ENCODE peak calls at places on chromosomes 11 and 22, in seven cellular contexts. A is left ventricle myocardium inferior, E is sigmoid colon, P is GM23248, Y is fibroblast of lung, V is lung, B is aorta. S is an unnamed sample.

GRCh38 chr22:47927811-47928210 is 1165.4 kb downstream of the TBC1D22A start:
- DNase-seq in P (no peak), Y (no peak), V (no peak), E (no peak), B (no peak), A (no peak), S (no peak)

GRCh38 chr11:45751430-45751829 is 53.5 kb upstream of the SLC35C1 start:
- DNase-seq in P (no peak), V (no peak), B (no peak), A (no peak), Y (no peak), E (no peak), S (peak; percentile 61)

GRCh38 chr11:119671048-119671447 is 58.0 kb downstream of the NECTIN1 start:
- DNase-seq in E (peak; percentile 93), V (peak; percentile 41), P (no peak), Y (peak; percentile 97), A (peak; percentile 89), B (peak; percentile 77), S (peak; percentile 89)

GRCh38 chr11:118691926-118692830 is 12.7 kb upstream of the TREH start:
- DNase-seq in E (no peak), V (no peak), P (peak; percentile 60), Y (peak; percentile 32), A (no peak), B (no peak), S (no peak)

GRCh38 chr11:19370100-19370861 is 129.5 kb upstream of the E2F8 start:
- DNase-seq in E (peak; percentile 86), A (peak; percentile 45), Y (peak; percentile 67), V (peak; percentile 36), B (peak; percentile 57), P (peak; percentile 83), S (peak; percentile 40)

GRCh38 chr11:111635706-111636045 is 33.4 kb downstream of the SIK2 start:
- DNase-seq in P (peak; percentile 49), A (peak; percentile 25), E (peak; percentile 68), Y (peak; percentile 87), V (no peak), B (peak; percentile 48), S (peak; percentile 65)

GRCh38 chr11:45180888-45181594 is 34.6 kb downstream of the PRDM11 start:
- DNase-seq in B (peak; percentile 79), E (peak; percentile 88), V (peak; percentile 61), Y (peak; percentile 65), A (peak; percentile 64), P (peak; percentile 86), S (peak; percentile 36)

GRCh38 chr11:69481393-69481844 is at the start of gene LINC01488:
- DNase-seq in B (peak; percentile 35), E (no peak), P (no peak), Y (no peak), A (peak; percentile 8), V (no peak), S (no peak)

GRCh38 chr11:83006877-83007330 is 64.8 kb downstream of the RAB30 start:
- DNase-seq in B (no peak), P (no peak), A (no peak), V (no peak), E (no peak), Y (no peak), S (no peak)

GRCh38 chr22:37428649-37429586 is 1.6 kb upstream of the ELFN2 start:
- DNase-seq in A (peak; percentile 49), P (peak; percentile 64), B (peak; percentile 55), Y (peak; percentile 53), V (no peak), E (no peak), S (peak; percentile 38)

GRCh38 chr11:16346975-16347374 is 9.4 kb downstream of the SOX6 start:
- DNase-seq in P (no peak), V (no peak), Y (peak; percentile 5), A (no peak), B (no peak), E (no peak), S (no peak)

GRCh38 chr11:61718046-61718531 is 34.3 kb upstream of the MYRF start:
- DNase-seq in Y (no peak), E (no peak), A (no peak), B (no peak), V (no peak), P (peak; percentile 23), S (no peak)

GRCh38 chr11:45788887-45789286 is 16.1 kb upstream of the SLC35C1 start:
- DNase-seq in A (no peak), V (no peak), B (no peak), P (no peak), Y (no peak), E (no peak), S (no peak)

GRCh38 chr11:115466122-115466521 is 38.1 kb downstream of the CADM1 start:
- DNase-seq in E (no peak), P (no peak), V (no peak), B (no peak), A (no peak), Y (no peak), S (no peak)

GRCh38 chr11:19770277-19770676 is 57.6 kb downstream of the NAV2 start:
- DNase-seq in E (no peak), B (no peak), Y (no peak), P (no peak), A (no peak), V (no peak), S (no peak)

GRCh38 chr11:60756307-60757032 is at the start of gene MS4A15:
- DNase-seq in V (no peak), P (peak; percentile 14), Y (no peak), E (no peak), B (no peak), A (no peak), S (no peak)

GRCh38 chr22:32958021-32958420 is 100.2 kb downstream of the SYN3 start:
- DNase-seq in Y (no peak), B (no peak), P (no peak), E (no peak), A (no peak), V (no peak), S (no peak)

GRCh38 chr11:107791343-107792048 is 67.1 kb downstream of the SLC35F2 start:
- DNase-seq in A (no peak), E (no peak), B (no peak), V (no peak), P (no peak), Y (peak; percentile 7), S (no peak)

GRCh38 chr11:117231637-117232021 is 244 bp downstream of the PCSK7 start:
- DNase-seq in Y (no peak), V (no peak), E (no peak), B (no peak), A (no peak), P (no peak), S (no peak)

GRCh38 chr22:49320714-49321476 is 506.8 kb downstream of the BRD1 start:
- DNase-seq in V (no peak), B (no peak), Y (no peak), P (no peak), E (no peak), A (no peak), S (no peak)

GRCh38 chr11:111918390-111919256 is at the start of gene C11orf52:
- DNase-seq in A (no peak), Y (no peak), V (peak; percentile 83), E (no peak), P (peak; percentile 66), B (no peak), S (no peak)

GRCh38 chr11:33634291-33634834 is 66.3 kb downstream of the C11orf91 start:
- DNase-seq in P (peak; percentile 88), A (no peak), E (no peak), V (no peak), Y (no peak), B (no peak), S (no peak)

GRCh38 chr11:2796508-2797180 is 88.9 kb downstream of the CDKN1C start:
- DNase-seq in E (peak; percentile 46), A (peak; percentile 8), B (peak; percentile 26), V (no peak), P (no peak), Y (no peak), S (no peak)

GRCh38 chr11:1568451-1568911 is 3.6 kb downstream of the DUSP8 start:
- DNase-seq in E (peak; percentile 70), V (no peak), B (peak; percentile 44), A (no peak), P (no peak), Y (no peak), S (no peak)

GRCh38 chr22:24516301-24516737 is 21.2 kb downstream of the UPB1 start:
- DNase-seq in B (no peak), E (no peak), V (no peak), A (no peak), Y (peak; percentile 82), P (peak; percentile 92), S (peak; percentile 43)

GRCh38 chr11:64753019-64753379 is 6.8 kb downstream of the PYGM start:
- DNase-seq in B (no peak), E (peak; percentile 66), A (no peak), Y (no peak), P (no peak), V (no peak), S (no peak)

GRCh38 chr22:29258407-29259252 is 9.2 kb downstream of the RHBDD3 start:
- DNase-seq in E (no peak), A (no peak), P (no peak), B (no peak), V (no peak), Y (no peak), S (no peak)
- H3K4me1 ChIP-seq in E (no peaks in the 10 kb centered on the region), A (no peaks in the 10 kb centered on the region), P (no peaks in the 10 kb centered on the region), B (no peaks in the 10 kb centered on the region), V (no peaks in the 10 kb centered on the region), Y (no peaks in the 10 kb centered on the region), S (peaks cover 6% of the 10 kb centered on the region)

DNA sequence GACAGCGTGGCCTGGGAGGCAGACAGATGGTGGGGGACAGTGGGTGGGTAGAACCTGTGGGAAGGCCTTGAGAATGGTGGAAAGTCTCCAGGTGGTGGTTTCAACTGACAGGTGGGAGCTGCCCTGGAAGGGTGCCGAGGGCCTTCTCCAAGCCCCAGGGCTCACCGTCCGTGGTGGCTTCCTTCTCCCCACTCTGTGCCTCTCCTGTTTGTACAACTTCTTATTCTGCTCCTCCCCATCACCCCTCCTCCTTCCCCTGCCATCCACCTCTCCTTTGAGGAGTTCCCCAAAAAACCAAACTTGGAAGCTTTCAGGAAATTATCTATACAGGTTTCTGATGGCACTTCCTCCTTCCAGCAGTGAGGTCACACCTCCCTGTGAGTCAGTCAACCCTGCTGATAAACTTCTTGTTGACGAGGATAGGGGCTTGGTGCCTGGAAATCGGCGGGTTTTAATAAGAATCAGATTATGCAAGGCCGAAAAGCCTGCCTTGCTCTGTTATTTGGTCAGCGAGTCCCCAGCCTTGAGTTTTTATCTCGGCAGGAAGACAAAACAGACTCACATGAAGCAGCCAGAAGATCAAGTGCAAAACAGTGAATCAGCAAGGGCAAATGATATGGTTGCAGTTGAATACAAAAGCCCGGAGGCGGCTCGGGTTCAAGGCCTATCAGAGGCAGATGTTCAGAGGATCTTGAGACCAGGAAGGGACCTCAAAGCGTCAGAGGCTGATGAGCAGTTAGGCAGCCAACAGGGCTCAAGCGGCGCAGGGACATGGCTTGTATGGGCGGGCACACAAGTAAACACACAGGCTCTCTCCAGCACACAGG is 9.5 kb upstream of the ST3GAL4 start:
- DNase-seq in E (no peak), B (peak; percentile 77), P (peak; percentile 86), A (no peak), V (no peak), Y (peak; percentile 63), S (peak; percentile 88)
- H3K4me3 ChIP-seq in E (no peak overlapping the region), B (no peak overlapping the region), P (peak overlapping the region; percentile 4), A (no peak overlapping the region), V (no peak overlapping the region), Y (no peak overlapping the region), S (no peak overlapping the region)

GRCh38 chr11:78081583-78081982 is 1.9 kb upstream of the NDUFC2 start:
- DNase-seq in B (no peak), P (no peak), Y (no peak), A (no peak), V (no peak), E (no peak), S (no peak)
- H3K4me1 ChIP-seq in B (no peaks in the 10 kb centered on the region), P (peaks cover 14% of the 10 kb centered on the region), Y (peaks cover 2% of the 10 kb centered on the region), A (peaks cover 41% of the 10 kb centered on the region), V (peaks cover 10% of the 10 kb centered on the region), E (peaks cover 31% of the 10 kb centered on the region), S (peaks cover 15% of the 10 kb centered on the region)

GRCh38 chr11:85661972-85662664 is 2.8 kb downstream of the CREBZF start:
- DNase-seq in Y (peak; percentile 38), V (no peak), A (no peak), B (no peak), P (peak; percentile 60), E (no peak), S (no peak)
- H3K4me3 ChIP-seq in Y (peak overlapping the region; percentile 62), V (no peak overlapping the region), A (peak overlapping the region; percentile 88), B (peak overlapping the region; percentile 40), P (peak overlapping the region; percentile 87), E (peak overlapping the region; percentile 92), S (peak overlapping the region; percentile 88)

S was measured in testis.